ENCODE peak calls at places on chromosomes 1 and 21, in five cellular contexts. H, P, K, G and Y are unnamed samples. For H3K4me1, the result is how much of the 10 kb centered on the place peaks cover.

GRCh38 chr1:89616844-89617627 is 15.9 kb upstream of the LRRC8C start:
- DNase-seq in H (no peak), P (no peak), K (no peak), G (no peak), Y (no peak)

GRCh38 chr1:60234761-60235160 is 161.2 kb upstream of the C1orf87 start:
- DNase-seq in H (no peak), P (no peak), K (no peak), G (no peak), Y (no peak)

GRCh38 chr1:234890694-234891093 is 237.9 kb downstream of the TOMM20 start:
- DNase-seq in H (no peak), P (no peak), K (no peak), G (no peak), Y (no peak)

GRCh38 chr1:18234790-18235242 is 127.2 kb downstream of the IGSF21 start:
- DNase-seq in H (peak), P (no peak), K (no peak), G (no peak), Y (no peak)

GRCh38 chr1:180923024-180923841 is 10.5 kb downstream of the KIAA1614 start:
- DNase-seq in H (peak), P (no peak), K (no peak), G (no peak), Y (no peak)

GRCh38 chr1:178953034-178953433 is 72.7 kb upstream of the FAM20B start:
- DNase-seq in H (no peak), P (no peak), K (no peak), G (peak), Y (no peak)

GRCh38 chr1:12460911-12461621 is 156.9 kb downstream of the DHRS3 start:
- DNase-seq in H (peak), P (peak), K (no peak), G (peak), Y (no peak)

GRCh38 chr1:11355594-11356467 is 82.8 kb downstream of the UBIAD1 start:
- DNase-seq in H (peak), P (no peak), K (no peak), G (no peak), Y (no peak)

GRCh38 chr1:113388621-113389355 is 1.5 kb upstream of the MAGI3 start:
- DNase-seq in H (peak), P (no peak), K (no peak), G (no peak), Y (no peak)

GRCh38 chr1:99481391-99481996 is 164.4 kb upstream of the PALMD start:
- DNase-seq in H (peak), P (no peak), K (no peak), G (no peak), Y (no peak)

GRCh38 chr1:47976267-47976666 is 20.9 kb downstream of the TRABD2B start:
- DNase-seq in H (peak), P (no peak), K (no peak), G (no peak), Y (no peak)

GRCh38 chr1:160108888-160109662 is 6.5 kb upstream of the ATP1A2 start:
- DNase-seq in H (peak), P (no peak), K (no peak), G (no peak), Y (no peak)

GRCh38 chr1:104092698-104093097 is 343.0 kb downstream of the AMY1C start:
- DNase-seq in H (no peak), P (no peak), K (no peak), G (no peak), Y (no peak)

GRCh38 chr1:17119076-17119743 is at the start of gene PADI2:
- DNase-seq in H (peak), P (peak), K (peak), G (peak), Y (peak)

GRCh38 chr1:159179906-159180305 is 8.5 kb downstream of the CADM3 start:
- DNase-seq in H (no peak), P (no peak), K (no peak), G (no peak), Y (no peak)

GRCh38 chr1:36352141-36352909 is 28.9 kb upstream of the EVA1B start:
- DNase-seq in H (peak), P (no peak), K (no peak), G (no peak), Y (no peak)

GRCh38 chr1:34013958-34014737 is 150.3 kb downstream of the HMGB4 start:
- DNase-seq in H (peak), P (no peak), K (no peak), G (peak), Y (peak)

GRCh38 chr1:173190101-173190895 is 16.8 kb downstream of the TNFSF4 start:
- DNase-seq in H (no peak), P (peak), K (no peak), G (peak), Y (peak)

GRCh38 chr1:36321119-36321951 is 2.1 kb downstream of the EVA1B start:
- DNase-seq in H (peak), P (peak), K (peak), G (peak), Y (peak)

GRCh38 chr1:214228976-214229375 is 52.0 kb upstream of the SMYD2 start:
- DNase-seq in H (no peak), P (no peak), K (no peak), G (peak), Y (no peak)

GRCh38 chr1:34164510-34165381 is at the start of gene CSMD2:
- DNase-seq in H (peak), P (peak), K (peak), G (peak), Y (no peak)

DNA sequence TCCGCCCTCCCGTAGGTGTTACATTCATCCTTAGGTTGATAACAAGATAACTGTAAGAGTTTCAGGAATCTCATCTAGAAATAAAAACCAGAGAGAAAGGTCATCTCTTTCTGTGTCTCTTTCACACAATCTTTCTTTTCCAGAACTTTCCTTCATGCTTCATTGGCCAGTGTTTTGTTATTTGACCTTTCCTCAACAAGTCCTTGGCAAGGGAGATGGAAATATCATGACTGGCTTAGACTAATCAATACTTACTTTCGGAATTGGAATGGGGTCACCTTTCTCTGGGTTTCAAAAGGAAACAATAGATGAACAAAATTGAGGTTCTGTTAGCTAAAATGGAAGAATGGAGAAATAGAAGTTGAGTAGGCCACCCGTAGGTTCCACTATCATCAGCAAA is 72.9 kb upstream of the PPP2R5A start:
- DNase-seq in H (no peak), P (no peak), K (no peak), G (no peak), Y (no peak)
- H3K4me1 ChIP-seq in H (under half), P (under half), K (under half), G (under half), Y (under half)

GRCh38 chr1:86423473-86423872 is 498 bp upstream of the CLCA2 start:
- DNase-seq in H (no peak), P (no peak), K (no peak), G (no peak), Y (no peak)
- H3K27ac ChIP-seq in H (no peak), P (no peak), K (no peak), G (no peak), Y (no peak)

GRCh38 chr1:46612937-46613660 is 3.5 kb downstream of the MOB3C start:
- DNase-seq in H (no peak), P (peak), K (peak), G (peak), Y (no peak)
- H3K4me3 ChIP-seq in H (no peak), P (peak), K (no peak), G (peak), Y (peak)

DNA sequence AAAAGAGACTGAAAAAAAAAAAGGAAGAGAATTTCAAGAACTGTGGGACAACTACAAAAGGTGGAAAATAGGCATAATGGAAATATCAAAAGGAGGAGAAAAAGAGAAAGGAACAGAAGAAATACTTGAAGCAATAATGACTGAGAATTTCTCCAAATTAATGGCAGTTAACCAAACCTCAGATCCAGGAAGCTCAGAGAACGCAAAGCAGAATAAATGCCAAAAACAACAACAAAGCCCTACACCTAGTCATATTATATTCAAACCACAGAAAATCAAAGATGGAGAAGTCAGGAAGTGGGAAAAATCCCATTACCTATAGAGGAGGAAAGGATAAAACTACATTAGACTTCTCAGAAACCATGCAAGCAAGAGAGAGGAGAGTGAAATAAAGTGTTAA is 20.7 kb upstream of the AHCYL1 start:
- DNase-seq in H (no peak), P (no peak), K (no peak), G (no peak), Y (no peak)
- H3K4me1 ChIP-seq in H (under half), P (under half), K (under half), G (under half), Y (under half)

DNA sequence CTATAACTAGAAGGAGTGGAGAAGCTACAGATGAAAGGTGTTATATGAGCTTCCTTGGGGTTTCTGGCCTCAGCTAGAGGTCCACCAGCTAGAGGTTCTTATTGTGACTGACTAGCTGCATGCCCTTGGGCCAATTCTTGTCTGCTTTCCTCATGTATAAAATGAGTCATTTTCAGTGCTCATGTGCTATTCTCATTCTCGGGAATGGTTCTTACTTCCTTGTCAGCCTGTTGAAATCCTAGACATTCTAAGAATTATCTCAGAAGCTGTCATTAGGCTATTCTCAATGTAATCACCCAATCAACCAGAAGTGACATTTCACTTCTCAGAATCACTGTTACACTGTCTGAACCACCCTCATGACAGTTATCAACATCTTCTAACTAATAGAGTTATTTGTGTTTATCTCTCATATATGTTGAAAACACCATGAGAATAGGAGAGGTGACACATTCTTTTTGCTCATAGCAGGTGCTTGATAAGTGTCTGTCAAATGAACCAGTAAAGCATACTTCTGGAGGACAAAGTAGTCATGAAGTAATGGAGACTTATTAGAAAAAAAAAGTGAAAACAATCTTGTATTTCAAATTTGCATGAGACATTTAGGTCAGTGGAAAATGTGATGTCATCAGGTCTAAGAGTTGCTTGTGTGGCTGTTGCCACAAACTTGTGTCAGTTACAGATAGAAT is 122.8 kb upstream of the IVNS1ABP start:
- DNase-seq in H (no peak), P (no peak), K (no peak), G (no peak), Y (no peak)
- H3K27ac ChIP-seq in H (no peak), P (no peak), K (peak), G (no peak), Y (peak)

GRCh38 chr1:183323849-183324683 is 94.1 kb downstream of the NMNAT2 start:
- DNase-seq in H (peak), P (no peak), K (no peak), G (no peak), Y (no peak)

GRCh38 chr1:183327429-183328290 is 90.5 kb downstream of the NMNAT2 start:
- DNase-seq in H (no peak), P (no peak), K (no peak), G (peak), Y (no peak)

GRCh38 chr1:183330335-183330734 is 87.8 kb downstream of the NMNAT2 start:
- DNase-seq in H (no peak), P (no peak), K (no peak), G (no peak), Y (no peak)

GRCh38 chr1:183331095-183331742 is 87.0 kb downstream of the NMNAT2 start:
- DNase-seq in H (peak), P (no peak), K (peak), G (no peak), Y (no peak)

DNA sequence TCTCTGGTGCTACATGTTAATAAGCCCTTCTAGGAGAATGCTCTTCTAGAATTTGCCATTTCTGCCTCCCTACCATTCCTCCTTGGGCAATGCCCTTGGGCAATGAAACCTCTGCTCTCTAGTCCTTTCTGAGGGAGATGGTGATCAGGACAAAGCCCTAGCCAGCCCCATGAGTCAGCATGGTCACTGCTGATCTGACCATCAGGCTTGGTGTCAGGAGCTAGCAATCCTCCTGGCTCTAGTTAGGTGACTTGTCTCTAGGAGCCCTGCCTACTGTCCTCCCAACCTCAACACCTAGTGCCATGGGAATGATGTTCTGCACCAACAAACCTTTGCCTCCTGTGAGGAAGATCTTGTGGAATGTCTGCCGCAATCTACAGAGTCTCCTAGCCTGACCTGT is 89.8 kb downstream of the NMNAT2 start:
- DNase-seq in H (no peak), P (no peak), K (no peak), G (no peak), Y (no peak)
- H3K4me3 ChIP-seq in H (no peak), P (no peak), K (no peak), G (no peak), Y (no peak)

GRCh38 chr1:201535778-201536245 is 3.1 kb upstream of the NAV1 start:
- DNase-seq in H (no peak), P (no peak), K (no peak), G (no peak), Y (no peak)
- H3K4me1 ChIP-seq in H (under half), P (under half), K (under half), G (half or more), Y (half or more)

GRCh38 chr21:41427556-41427955 is 1.5 kb downstream of the MX1 start:
- DNase-seq in H (no peak), P (no peak), K (no peak), G (no peak), Y (no peak)

GRCh38 chr21:41428311-41428710 is 2.3 kb downstream of the MX1 start:
- DNase-seq in H (no peak), P (no peak), K (no peak), G (no peak), Y (no peak)

GRCh38 chr21:41426656-41427311 is 745 bp downstream of the MX1 start:
- DNase-seq in H (no peak), P (no peak), K (peak), G (no peak), Y (no peak)

GRCh38 chr21:41425954-41426655 is at the start of gene MX1:
- DNase-seq in H (peak), P (peak), K (peak), G (peak), Y (peak)

DNA sequence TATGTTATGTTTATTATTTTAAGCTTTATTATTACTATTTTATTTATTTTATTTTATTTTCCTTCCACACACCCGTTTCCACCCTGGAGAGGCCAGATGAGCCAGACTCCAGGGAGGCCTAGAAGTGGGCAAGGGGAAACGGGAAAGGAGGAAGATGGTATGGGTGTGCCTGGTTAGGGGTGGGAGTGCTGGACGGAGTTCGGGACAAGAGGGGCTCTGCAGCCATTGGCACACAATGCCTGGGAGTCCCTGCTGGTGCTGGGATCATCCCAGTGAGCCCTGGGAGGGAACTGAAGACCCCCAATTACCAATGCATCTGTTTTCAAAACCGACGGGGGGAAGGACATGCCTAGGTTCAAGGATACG is 468 bp upstream of the MX1 start:
- DNase-seq in H (no peak), P (no peak), K (no peak), G (no peak), Y (no peak)
- H3K27ac ChIP-seq in H (no peak), P (no peak), K (peak), G (peak), Y (peak)

GRCh38 chr1:9238550-9238949 is 4.0 kb downstream of the H6PD start:
- DNase-seq in H (no peak), P (no peak), K (no peak), G (no peak), Y (no peak)
- H3K4me3 ChIP-seq in H (no peak), P (no peak), K (no peak), G (no peak), Y (no peak)